ENCODE peak calls at places on chromosome 14, in seven cellular contexts. B, Y, Z, J, P, M and L are unnamed samples.
A peak's percentile ranks its signal among the peaks of the same experiment; 100 is the strongest.

GRCh38 chr14:64117671-64118402 is 176.3 kb downstream of the ESR2 start:
- DNase-seq in B (no peak), Y (no peak), Z (no peak), J (peak; percentile 20), P (no peak), M (peak; percentile 33), L (no peak)

GRCh38 chr14:21068521-21069387 is 1.4 kb upstream of the ARHGEF40 start:
- DNase-seq in B (peak; percentile 83), Y (peak; percentile 71), Z (peak; percentile 84), J (no peak), P (peak; percentile 86), M (peak; percentile 67), L (no peak)

GRCh38 chr14:43949410-43949809 is 557.7 kb downstream of the FSCB start:
- DNase-seq in B (no peak), Y (no peak), Z (no peak), J (no peak), P (no peak), M (no peak), L (no peak)

GRCh38 chr14:25215607-25216006 is 165.7 kb upstream of the STXBP6 start:
- DNase-seq in B (no peak), Y (no peak), Z (no peak), J (no peak), P (no peak), M (no peak), L (no peak)

GRCh38 chr14:99781853-99782610 is 11.2 kb upstream of the EML1 start:
- DNase-seq in B (no peak), Y (no peak), Z (no peak), J (no peak), P (no peak), M (no peak), L (no peak)

GRCh38 chr14:92470215-92470614 is 43.4 kb upstream of the RIN3 start:
- DNase-seq in B (no peak), Y (no peak), Z (no peak), J (no peak), P (no peak), M (no peak), L (no peak)

GRCh38 chr14:88995437-88996198 is 171.2 kb downstream of the TTC8 start:
- DNase-seq in B (no peak), Y (no peak), Z (no peak), J (no peak), P (no peak), M (peak; percentile 54), L (peak; percentile 75)

GRCh38 chr14:92135269-92135668 is 13.5 kb downstream of the CPSF2 start:
- DNase-seq in B (no peak), Y (no peak), Z (peak; percentile 31), J (no peak), P (no peak), M (no peak), L (no peak)

GRCh38 chr14:99260652-99261551 is 11.1 kb downstream of the BCL11B start:
- DNase-seq in B (no peak), Y (no peak), Z (no peak), J (no peak), P (peak; percentile 77), M (no peak), L (no peak)

GRCh38 chr14:32028599-32028998 is 48.5 kb upstream of the ARHGAP5 start:
- DNase-seq in B (no peak), Y (no peak), Z (no peak), J (peak; percentile 65), P (no peak), M (no peak), L (no peak)

GRCh38 chr14:73850940-73851339 is 691 bp upstream of the PTGR2 start:
- DNase-seq in B (no peak), Y (no peak), Z (peak; percentile 38), J (no peak), P (no peak), M (no peak), L (no peak)

GRCh38 chr14:22403286-22403685 is 185.7 kb downstream of the DAD1 start:
- DNase-seq in B (no peak), Y (no peak), Z (no peak), J (no peak), P (no peak), M (no peak), L (no peak)

GRCh38 chr14:98028156-98028555 is 1231.0 kb downstream of the VRK1 start:
- DNase-seq in B (no peak), Y (no peak), Z (no peak), J (no peak), P (no peak), M (no peak), L (no peak)

GRCh38 chr14:26765301-26765700 is 167.5 kb upstream of the NOVA1 start:
- DNase-seq in B (no peak), Y (no peak), Z (no peak), J (no peak), P (no peak), M (no peak), L (no peak)

GRCh38 chr14:66003082-66003740 is 483.0 kb upstream of the CCDC196 start:
- DNase-seq in B (no peak), Y (no peak), Z (no peak), J (no peak), P (no peak), M (peak; percentile 53), L (no peak)

GRCh38 chr14:100975668-100976067 is 72.1 kb upstream of the RTL1 start:
- DNase-seq in B (no peak), Y (no peak), Z (no peak), J (no peak), P (no peak), M (no peak), L (no peak)

GRCh38 chr14:69571879-69572633 is 2.6 kb downstream of the CCDC177 start:
- DNase-seq in B (no peak), Y (peak; percentile 27), Z (peak; percentile 17), J (no peak), P (no peak), M (no peak), L (no peak)
- TF ChIP-seq POLR2AphosphoS5 in B (no peak), Y (no peak), Z (no peak), J (no peak), P (peak; percentile 32), M (no peak), L (no peak)

GRCh38 chr14:90830931-90831701 is 14.9 kb upstream of the TTC7B start:
- DNase-seq in B (peak; percentile 58), Y (no peak), Z (no peak), J (no peak), P (peak; percentile 73), M (no peak), L (no peak)

GRCh38 chr14:90829677-90830076 is 13.4 kb upstream of the TTC7B start:
- DNase-seq in B (no peak), Y (no peak), Z (no peak), J (no peak), P (peak; percentile 72), M (no peak), L (no peak)

GRCh38 chr14:90831821-90832220 is 15.6 kb upstream of the TTC7B start:
- DNase-seq in B (peak; percentile 41), Y (no peak), Z (no peak), J (no peak), P (peak; percentile 58), M (no peak), L (no peak)

GRCh38 chr14:90828642-90829487 is 12.6 kb upstream of the TTC7B start:
- DNase-seq in B (no peak), Y (peak; percentile 33), Z (no peak), J (no peak), P (peak; percentile 80), M (no peak), L (no peak)

GRCh38 chr14:90827919-90828610 is 11.8 kb upstream of the TTC7B start:
- DNase-seq in B (peak; percentile 96), Y (peak; percentile 94), Z (peak; percentile 71), J (peak; percentile 91), P (peak; percentile 97), M (peak; percentile 95), L (no peak)
- TF ChIP-seq POLR2A in B (no peak), Y (no peak), Z (no peak), J (no peak), P (no peak), M (peak; percentile 55), L (peak; percentile 19)

DNA sequence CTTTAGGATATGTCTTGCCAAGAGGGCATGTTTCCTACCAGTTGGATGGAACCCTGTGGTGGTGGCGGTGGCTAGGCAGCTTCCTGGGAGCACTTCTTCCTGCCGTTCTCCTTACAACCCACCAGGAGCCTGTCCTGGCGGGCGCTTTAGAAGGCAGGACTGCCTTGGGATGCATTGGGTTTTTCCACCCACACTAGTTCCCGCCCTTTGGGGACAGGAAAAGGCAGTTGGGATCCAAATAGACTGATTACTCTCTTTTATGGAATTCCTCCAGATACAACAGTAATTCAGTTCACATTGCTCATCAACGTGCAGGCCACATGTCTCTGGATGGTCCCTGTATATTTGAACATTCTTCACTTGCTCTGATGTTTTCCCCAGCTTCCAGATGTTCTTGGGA is 305.7 kb upstream of the SSTR1 start:
- DNase-seq in B (peak; percentile 65), Y (no peak), Z (no peak), J (no peak), P (no peak), M (no peak), L (no peak)
- H3K36me3 ChIP-seq in B (no peaks in the 10 kb centered on the region), Y (no peaks in the 10 kb centered on the region), Z (no peaks in the 10 kb centered on the region), J (no peaks in the 10 kb centered on the region), P (no peaks in the 10 kb centered on the region), M (no peaks in the 10 kb centered on the region), L (no peaks in the 10 kb centered on the region)

DNA sequence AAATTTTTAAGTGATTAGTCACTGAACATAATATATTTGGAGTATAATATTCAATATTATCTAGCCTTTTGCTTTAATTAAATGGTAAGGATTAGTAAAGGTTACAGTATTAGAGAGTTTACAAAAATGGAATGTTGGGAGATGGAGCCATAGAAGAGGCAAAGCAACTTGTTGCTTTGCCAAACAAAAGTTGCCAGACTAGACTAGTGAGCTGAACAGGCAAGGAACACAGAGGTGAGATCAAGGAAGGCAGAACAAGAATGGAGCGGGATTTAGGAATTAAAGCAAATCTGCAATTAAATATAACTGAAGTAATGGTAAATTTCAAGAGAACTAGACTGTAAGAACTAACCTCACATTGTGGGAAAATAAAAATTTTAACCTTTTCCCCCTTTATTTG is 5.1 kb downstream of the ARF6 start:
- DNase-seq in B (no peak), Y (no peak), Z (no peak), J (no peak), P (no peak), M (no peak), L (no peak)
- TF ChIP-seq POLR2AphosphoS5 in B (no peak), Y (no peak), Z (no peak), J (peak; percentile 57), P (no peak), M (no peak), L (peak; percentile 74)

GRCh38 chr14:105398726-105399440 is 545 bp downstream of the TEX22 start:
- DNase-seq in B (no peak), Y (no peak), Z (peak; percentile 50), J (no peak), P (no peak), M (no peak), L (no peak)
- TF ChIP-seq POLR2A in B (no peak), Y (no peak), Z (peak; percentile 17), J (no peak), P (no peak), M (no peak), L (no peak)